ENCODE peak calls at places on chromosomes 16 and 17, in five cellular contexts. A is skeletal muscle cell, V is LHCN-M2, D is H1, S is NCI-H460. O is an unnamed sample.

GRCh38 chr16:49699718-49700117 is 156.2 kb downstream of the ZNF423 start:
- DNase-seq in A (no peak), V (no peak), D (no peak), S (no peak), O (no peak)

GRCh38 chr16:74570412-74571301 is 36.3 kb downstream of the GLG1 start:
- DNase-seq in A (no peak), V (no peak), D (no peak), S (no peak), O (no peak)

GRCh38 chr17:61400058-61400785 is 579 bp downstream of the TBX2 start:
- DNase-seq in A (no peak), V (peak; percentile 54), D (peak; percentile 56), S (no peak), O (no peak)

GRCh38 chr17:28279411-28279810 is 39.6 kb upstream of the TMEM97 start:
- DNase-seq in A (no peak), V (peak; percentile 5), D (no peak), S (no peak), O (peak; percentile 43)

GRCh38 chr16:87056083-87056482 is 261.1 kb downstream of the C16orf95 start:
- DNase-seq in A (peak; percentile 32), V (peak; percentile 46), D (no peak), S (no peak), O (peak; percentile 48)

GRCh38 chr16:31664683-31665482 is 137.2 kb downstream of the AHSP start:
- DNase-seq in A (no peak), V (peak; percentile 6), D (no peak), S (no peak), O (peak; percentile 0)

GRCh38 chr16:11198817-11199216 is 57.2 kb downstream of the SOCS1 start:
- DNase-seq in A (no peak), V (no peak), D (no peak), S (peak; percentile 7), O (no peak)

GRCh38 chr17:19579867-19580565 is 46.4 kb downstream of the SLC47A1 start:
- DNase-seq in A (no peak), V (no peak), D (no peak), S (no peak), O (no peak)

GRCh38 chr17:64622931-64623654 is 39.0 kb downstream of the SMURF2 start:
- DNase-seq in A (peak; percentile 49), V (peak; percentile 86), D (no peak), S (peak; percentile 70), O (peak; percentile 71)

GRCh38 chr16:29862383-29862883 is 593 bp downstream of the CDIPT start:
- DNase-seq in A (no peak), V (no peak), D (no peak), S (no peak), O (no peak)

GRCh38 chr17:16150251-16150859 is 65.0 kb downstream of the NCOR1 start:
- DNase-seq in A (peak; percentile 7), V (peak; percentile 37), D (no peak), S (peak; percentile 26), O (peak; percentile 56)

GRCh38 chr17:1542316-1542715 is 20.3 kb downstream of the PITPNA start:
- DNase-seq in A (no peak), V (no peak), D (no peak), S (no peak), O (no peak)